ENCODE peak calls at places on chromosomes 3 and 15, in four cellular contexts. E is transverse colon, X is right lobe of liver, T is Peyer's patch. W is an unnamed sample.
A peak's percentile ranks its signal among the peaks of the same experiment; 100 is the strongest.

GRCh38 chr3:15794303-15794771 is 3.4 kb downstream of the ANKRD28 start:
- DNase-seq in E (no peak), X (no peak), T (no peak), W (no peak)

GRCh38 chr3:182121424-182121823 is 409.7 kb downstream of the SOX2 start:
- DNase-seq in E (no peak), X (no peak), T (no peak), W (no peak)

GRCh38 chr3:112101946-112102345 is 15.8 kb downstream of the C3orf52 start:
- DNase-seq in E (no peak), X (no peak), T (no peak), W (no peak)

GRCh38 chr15:30985081-30985531 is 6.3 kb downstream of the MTMR10 start:
- DNase-seq in E (peak; percentile 29), X (no peak), T (no peak), W (peak; percentile 50)

GRCh38 chr15:33742807-33743206 is 225.5 kb upstream of the CHRM5 start:
- DNase-seq in E (no peak), X (no peak), T (no peak), W (no peak)

GRCh38 chr15:101724675-101725005 is 367 bp upstream of the TARS3 start:
- DNase-seq in E (no peak), X (no peak), T (no peak), W (peak; percentile 2)

GRCh38 chr15:29844290-29844903 is 22.1 kb upstream of the TJP1 start:
- DNase-seq in E (no peak), X (no peak), T (no peak), W (no peak)

GRCh38 chr3:181637056-181637798 is 74.5 kb upstream of the SOX2 start:
- DNase-seq in E (no peak), X (no peak), T (no peak), W (no peak)

GRCh38 chr15:57138260-57138895 is 219.9 kb downstream of the TCF12 start:
- DNase-seq in E (peak; percentile 26), X (no peak), T (no peak), W (peak; percentile 41)

GRCh38 chr3:161420746-161421145 is 49.4 kb upstream of the SPTSSB start:
- DNase-seq in E (no peak), X (peak; percentile 55), T (no peak), W (no peak)

GRCh38 chr15:88454867-88455810 is 12.0 kb downstream of the MRPL46 start:
- DNase-seq in E (peak; percentile 60), X (peak; percentile 54), T (no peak), W (peak; percentile 91)

GRCh38 chr3:40921251-40921650 is 278.1 kb upstream of the CTNNB1 start:
- DNase-seq in E (no peak), X (no peak), T (no peak), W (no peak)

GRCh38 chr3:8336456-8336855 is 165.2 kb upstream of the LMCD1 start:
- DNase-seq in E (no peak), X (no peak), T (no peak), W (no peak)

GRCh38 chr15:40338041-40338657 is 2.6 kb downstream of the CCDC9B start:
- DNase-seq in E (peak; percentile 81), X (no peak), T (peak; percentile 81), W (no peak)

GRCh38 chr15:98727115-98728040 is 79.0 kb downstream of the IGF1R start:
- DNase-seq in E (peak; percentile 89), X (peak; percentile 51), T (peak; percentile 36), W (peak; percentile 86)

GRCh38 chr3:111173328-111173900 is 101.8 kb downstream of the NECTIN3 start:
- DNase-seq in E (no peak), X (no peak), T (no peak), W (no peak)

GRCh38 chr15:67174864-67175573 is 79.4 kb downstream of the AAGAB start:
- DNase-seq in E (no peak), X (no peak), T (no peak), W (no peak)

GRCh38 chr15:25055356-25056068 is 100.7 kb downstream of the SNRPN start:
- DNase-seq in E (no peak), X (peak; percentile 35), T (no peak), W (no peak)

GRCh38 chr15:101804375-101804774 is 1.1 kb downstream of the OR4F6 start:
- DNase-seq in E (no peak), X (no peak), T (no peak), W (no peak)

GRCh38 chr3:63462732-63463131 is 184.6 kb downstream of the SYNPR start:
- DNase-seq in E (no peak), X (no peak), T (no peak), W (no peak)

GRCh38 chr3:188178293-188178950 is 24.5 kb downstream of the LPP start:
- DNase-seq in E (no peak), X (no peak), T (no peak), W (peak; percentile 28)
- H3K27ac ChIP-seq in E (peak overlapping the region; percentile 96), X (peak overlapping the region; percentile 51), T (peak overlapping the region; percentile 77), W (no peak overlapping the region)

DNA sequence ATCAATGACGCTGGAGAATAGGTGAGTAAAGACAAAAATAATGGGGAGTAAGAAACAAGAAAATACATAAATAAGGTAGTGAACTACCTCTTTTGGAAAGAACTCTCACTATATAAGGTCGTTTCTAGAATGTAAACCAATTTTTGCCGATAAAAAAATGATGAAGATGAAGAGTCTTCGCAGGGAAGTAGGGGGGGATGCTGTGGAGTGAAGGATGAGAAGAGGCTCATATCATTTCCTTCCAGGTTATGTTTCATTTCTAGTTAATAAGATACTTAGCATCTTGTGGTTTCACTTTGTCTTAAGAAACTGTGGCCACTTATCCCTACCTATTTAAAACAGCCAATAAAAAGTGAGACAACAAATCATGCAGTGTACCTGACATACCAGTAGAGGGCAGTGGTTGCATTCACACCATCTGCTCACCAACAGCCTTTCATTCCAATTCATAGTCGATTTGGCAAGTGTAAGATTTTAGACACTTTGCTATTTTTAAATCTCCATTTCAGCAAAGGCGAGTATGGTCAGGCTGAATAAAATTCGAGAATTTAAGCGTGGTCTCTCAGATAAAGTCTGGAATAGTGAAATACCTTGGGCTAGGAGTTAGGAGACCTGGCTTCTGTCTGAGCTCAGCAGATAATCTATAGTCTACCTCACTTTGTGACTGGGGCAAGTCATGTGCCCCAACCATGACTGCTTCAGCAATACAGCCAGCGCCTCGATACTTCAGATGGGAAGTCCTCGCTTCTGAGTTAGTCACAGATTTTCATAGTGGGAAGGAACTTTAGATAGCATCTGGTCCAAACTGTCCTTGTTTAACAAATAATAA is 28.9 kb upstream of the ICE2 start:
- DNase-seq in E (peak; percentile 33), X (no peak), T (peak; percentile 33), W (peak; percentile 44)
- H3K36me3 ChIP-seq in E (no peaks in the 10 kb centered on the region), X (no peaks in the 10 kb centered on the region), T (no peaks in the 10 kb centered on the region), W (no peaks in the 10 kb centered on the region)

DNA sequence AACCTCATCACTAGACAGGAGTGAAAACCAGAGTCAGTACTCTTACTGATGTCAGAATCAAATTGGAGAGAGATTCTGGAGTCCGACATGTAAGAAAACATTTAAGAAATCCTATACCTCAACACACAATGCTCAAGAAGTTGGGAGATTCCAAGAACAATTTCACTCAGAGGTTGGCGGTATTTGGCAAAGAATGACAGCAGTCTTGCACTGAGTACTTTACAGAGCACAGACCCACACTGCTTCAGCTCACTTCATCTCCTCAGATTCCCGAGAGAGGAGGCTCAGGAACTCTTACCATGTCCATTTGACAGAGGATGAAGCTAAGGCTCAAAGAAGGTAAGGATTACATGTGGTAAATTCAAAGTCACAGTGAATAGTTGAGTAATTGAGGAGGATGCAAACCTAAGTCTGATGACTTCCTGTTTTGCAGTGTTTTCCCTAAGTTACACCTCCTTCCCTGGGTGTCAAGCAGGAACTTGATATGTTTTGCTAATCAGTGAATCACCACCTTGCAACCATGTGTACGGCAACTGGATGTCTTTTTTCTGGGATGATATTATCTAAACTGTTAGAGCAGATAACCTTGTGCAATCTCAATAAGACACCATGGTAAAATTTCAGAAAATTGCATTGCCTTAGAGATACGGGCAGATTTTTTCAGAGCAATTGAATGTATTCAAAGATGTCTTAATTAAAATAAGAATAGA is 61.3 kb upstream of the MME start:
- DNase-seq in E (no peak), X (no peak), T (no peak), W (no peak)
- H3K27ac ChIP-seq in E (no peak overlapping the region), X (no peak overlapping the region), T (no peak overlapping the region), W (no peak overlapping the region)

GRCh38 chr3:10149222-10149621 is 7.6 kb downstream of the VHL start:
- DNase-seq in E (no peak), X (no peak), T (no peak), W (peak; percentile 16)
- H3K36me3 ChIP-seq in E (no peaks in the 10 kb centered on the region), X (peaks cover 18% of the 10 kb centered on the region), T (peaks cover 3% of the 10 kb centered on the region), W (no peaks in the 10 kb centered on the region)

DNA sequence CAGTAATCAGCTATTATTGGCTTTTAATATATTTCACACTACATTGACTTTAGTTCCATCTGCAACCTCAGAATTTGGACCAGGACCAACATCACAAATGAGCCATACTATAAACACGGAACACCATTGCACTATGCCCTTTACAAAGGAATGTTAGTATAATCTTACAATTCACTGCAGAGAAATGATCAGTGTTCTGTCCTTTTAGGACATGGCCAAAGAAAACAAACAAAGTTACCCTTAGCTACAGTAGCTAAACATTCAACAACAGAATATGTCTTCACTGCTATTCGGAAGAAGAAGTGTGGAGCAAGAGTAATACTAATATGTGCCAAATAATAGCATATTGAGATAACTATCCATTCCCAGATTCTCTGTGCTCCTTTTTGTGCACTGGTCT is 90.4 kb downstream of the NAALADL2 start:
- DNase-seq in E (no peak), X (no peak), T (no peak), W (no peak)
- H3K27ac ChIP-seq in E (no peak overlapping the region), X (no peak overlapping the region), T (no peak overlapping the region), W (no peak overlapping the region)

DNA sequence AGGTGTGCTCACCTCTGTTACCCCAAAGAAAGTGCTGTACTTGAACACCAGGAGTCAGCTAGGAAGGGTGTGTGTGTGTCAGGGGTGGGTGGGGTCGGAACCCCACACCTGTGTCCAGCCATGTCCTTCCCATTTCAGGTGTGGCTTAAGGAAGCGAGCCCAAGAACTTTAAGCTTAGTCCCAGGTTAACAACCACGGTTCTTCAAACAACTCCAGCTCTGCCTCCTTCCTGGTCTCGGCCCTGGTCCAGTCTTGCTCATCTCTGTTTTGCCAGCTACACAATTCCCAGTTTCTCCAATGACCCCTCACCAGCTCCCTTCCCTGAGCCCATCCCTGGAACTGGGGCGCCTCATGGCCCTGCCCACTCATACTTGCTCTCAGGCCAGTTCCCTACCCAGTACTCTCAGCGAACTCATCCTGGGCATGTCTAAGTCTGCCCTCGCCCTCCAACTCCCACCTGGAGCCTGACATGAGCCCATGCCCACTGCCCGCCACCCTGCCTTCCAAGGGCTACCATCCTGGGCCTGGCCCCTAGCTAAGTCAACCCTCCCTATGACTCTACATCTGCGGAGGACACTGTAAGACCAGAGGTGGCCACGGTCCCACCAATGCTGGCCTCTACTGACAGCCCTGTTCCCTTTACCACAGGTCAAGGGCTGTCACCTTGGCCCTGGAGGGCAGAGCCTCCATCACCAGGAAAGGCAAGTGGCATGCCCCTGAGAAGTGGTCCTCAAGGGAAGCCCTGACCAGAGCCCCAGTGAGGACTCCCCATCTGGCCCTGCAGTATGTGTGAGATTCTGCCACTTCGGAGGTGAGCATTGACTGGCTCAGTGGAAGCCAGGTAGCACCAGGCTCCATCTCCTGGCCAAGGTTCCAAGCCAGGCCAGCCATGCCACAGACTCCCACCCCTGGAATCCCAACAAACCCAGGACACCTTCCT is 9.2 kb downstream of the POC1A start:
- DNase-seq in E (no peak), X (no peak), T (no peak), W (no peak)
- H3K36me3 ChIP-seq in E (no peaks in the 10 kb centered on the region), X (no peaks in the 10 kb centered on the region), T (no peaks in the 10 kb centered on the region), W (no peaks in the 10 kb centered on the region)

DNA sequence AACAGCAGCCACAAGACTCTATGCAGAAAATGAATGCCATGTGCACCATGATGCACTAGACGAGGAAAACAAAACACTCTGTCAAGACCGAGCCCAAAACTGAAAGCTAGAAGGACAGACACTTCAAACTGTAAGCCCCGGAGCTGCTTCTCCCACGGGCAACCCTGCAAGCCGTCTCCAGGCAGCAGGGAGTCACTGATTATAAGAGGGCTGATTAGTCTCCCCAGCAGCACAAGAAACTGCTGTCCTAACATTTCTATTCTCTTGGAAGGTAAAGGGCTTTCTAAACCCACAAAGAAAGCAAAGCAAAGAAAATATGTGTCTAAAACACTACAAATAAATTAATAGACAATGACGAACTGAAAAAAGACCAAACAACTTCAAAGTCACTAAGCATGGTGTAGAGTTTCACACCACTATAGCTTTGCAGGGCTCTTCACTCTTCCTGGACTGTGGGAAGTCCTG is 15.5 kb downstream of the TBC1D2B start:
- DNase-seq in E (no peak), X (peak; percentile 43), T (no peak), W (peak; percentile 63)
- H3K27ac ChIP-seq in E (peak overlapping the region; percentile 87), X (peak overlapping the region; percentile 92), T (peak overlapping the region; percentile 40), W (peak overlapping the region; percentile 10)